ENCODE peak calls at places on chromosomes 5 and 9, in five cellular contexts. U is left ventricle myocardium superior; X is effector CD4-positive, alpha-beta T cell; O is cardiac muscle cell; P is GDM1. Z is an unnamed sample.

GRCh38 chr5:160539431-160539830 is 117.8 kb downstream of the PTTG1 start:
- DNase-seq in U (no peak), X (no peak), O (no peak), P (no peak), Z (no peak)

GRCh38 chr5:73587923-73588322 is 22.4 kb downstream of the UTP15 start:
- DNase-seq in O (no peak), U (no peak), P (no peak), X (no peak), Z (no peak)

GRCh38 chr5:44828719-44829118 is 20.0 kb downstream of the MRPS30 start:
- DNase-seq in U (no peak), P (no peak), X (no peak), O (no peak), Z (no peak)

GRCh38 chr9:96459268-96460007 is 9.5 kb downstream of the HABP4 start:
- DNase-seq in P (no peak), X (no peak), U (no peak), O (no peak), Z (no peak)

GRCh38 chr5:22649076-22649475 is 204.1 kb downstream of the CDH12 start:
- DNase-seq in P (no peak), U (no peak), X (no peak), O (no peak), Z (no peak)

GRCh38 chr9:22469928-22470544 is 23.4 kb downstream of the DMRTA1 start:
- DNase-seq in U (no peak), O (peak), X (no peak), P (no peak), Z (no peak)

GRCh38 chr5:74199005-74199404 is 441.5 kb downstream of the ENC1 start:
- DNase-seq in O (no peak), X (no peak), P (no peak), U (no peak), Z (no peak)

GRCh38 chr5:165161204-165161603 is 1655.8 kb downstream of the MAT2B start:
- DNase-seq in O (no peak), X (no peak), P (no peak), U (no peak), Z (no peak)

GRCh38 chr5:148002471-148002870 is 61.3 kb upstream of the SPINK5 start:
- DNase-seq in P (no peak), X (no peak), U (no peak), O (no peak), Z (no peak)

Z was measured in Right ventricle myocardium inferior.